ENCODE peak calls at places on chromosomes 5 and 9, in five cellular contexts. E is activated CD4-positive, alpha-beta T cell treated with anti-CD3 and anti-CD28 coated beads, Interleukin-2, amount 50 U/mL, for 48 hours; Y is SW 1271; T is epithelial cell of esophagus; C is head of caudate nucleus. N is an unnamed sample.

GRCh38 chr9:132242621-132243155 is 80.8 kb downstream of the NTNG2 start:
- DNase-seq in E (no peak), Y (no peak), T (no peak), C (no peak), N (no peak)

GRCh38 chr9:105128908-105129307 is 115.5 kb upstream of the SLC44A1 start:
- DNase-seq in E (no peak), Y (no peak), T (no peak), C (no peak), N (no peak)

GRCh38 chr5:73540192-73540591 is 25.2 kb downstream of the ANKRA2 start:
- DNase-seq in E (no peak), Y (no peak), T (peak), C (no peak), N (no peak)

GRCh38 chr5:40619406-40619805 is 60.3 kb upstream of the PTGER4 start:
- DNase-seq in E (no peak), Y (no peak), T (peak), C (no peak), N (no peak)

GRCh38 chr5:110925398-110925797 is 146.1 kb upstream of the TSLP start:
- DNase-seq in E (no peak), Y (no peak), T (peak), C (no peak), N (no peak)

GRCh38 chr9:98263482-98264357 is 8.3 kb upstream of the TBC1D2 start:
- DNase-seq in E (peak), Y (peak), T (peak), C (peak), N (peak)

GRCh38 chr5:179794575-179794974 is 789 bp downstream of the LTC4S start:
- DNase-seq in E (no peak), Y (no peak), T (no peak), C (no peak), N (no peak)

GRCh38 chr5:41973887-41974286 is 48.8 kb downstream of the FBXO4 start:
- DNase-seq in E (no peak), Y (no peak), T (no peak), C (no peak), N (no peak)

GRCh38 chr5:31407921-31408714 is 123.8 kb downstream of the DROSHA start:
- DNase-seq in E (no peak), Y (no peak), T (peak), C (no peak), N (no peak)

GRCh38 chr5:79509244-79509880 is 4.6 kb downstream of the HOMER1 start:
- DNase-seq in E (no peak), Y (no peak), T (no peak), C (no peak), N (no peak)

N was measured in activated CD4-positive, alpha-beta memory T cell treated with anti-CD3 and anti-CD28 coated beads, Interleukin-2, amount 10 ng/mL, durations not matched to agents 7 days and 5 days.